ENCODE peak calls at places on chromosomes 2 and 18, in five cellular contexts. One of them, this sample, is unnamed.

GRCh38 chr2:97718051-97718882 is 4.9 kb downstream of the ZAP70 start:
- DNase-seq in MG63: no peak
- DNase-seq in H54: no peak
- DNase-seq in GM04503: no peak
- DNase-seq in choroid plexus epithelial cell: no peak
- DNase-seq in this sample: no peak

GRCh38 chr18:45449761-45450227 is 165.5 kb upstream of the SLC14A2 start:
- DNase-seq in H54: no peak
- DNase-seq in MG63: peak; percentile 43
- DNase-seq in GM04503: peak; percentile 3
- DNase-seq in choroid plexus epithelial cell: peak; percentile 45
- DNase-seq in this sample: no peak

GRCh38 chr2:236783417-236784020 is 213.9 kb downstream of the ACKR3 start:
- DNase-seq in MG63: no peak
- DNase-seq in GM04503: no peak
- DNase-seq in H54: no peak
- DNase-seq in choroid plexus epithelial cell: no peak
- DNase-seq in this sample: no peak

GRCh38 chr18:8890957-8891464 is 185.7 kb downstream of the MTCL1 start:
- DNase-seq in H54: peak; percentile 49
- DNase-seq in MG63: peak; percentile 71
- DNase-seq in GM04503: peak; percentile 94
- DNase-seq in choroid plexus epithelial cell: peak; percentile 85
- DNase-seq in this sample: peak; percentile 88

GRCh38 chr18:23969664-23970063 is 44.9 kb upstream of the TTC39C start:
- DNase-seq in GM04503: no peak
- DNase-seq in MG63: no peak
- DNase-seq in choroid plexus epithelial cell: no peak
- DNase-seq in H54: no peak
- DNase-seq in this sample: no peak

GRCh38 chr2:177242136-177242987 is 22.2 kb downstream of the NFE2L2 start:
- DNase-seq in MG63: no peak
- DNase-seq in GM04503: peak; percentile 91
- DNase-seq in choroid plexus epithelial cell: peak; percentile 97
- DNase-seq in H54: peak; percentile 49
- DNase-seq in this sample: peak; percentile 93

GRCh38 chr2:234135750-234136221 is 85.3 kb downstream of the SPP2 start:
- DNase-seq in H54: peak; percentile 60
- DNase-seq in GM04503: no peak
- DNase-seq in choroid plexus epithelial cell: peak; percentile 82
- DNase-seq in MG63: peak; percentile 55
- DNase-seq in this sample: peak; percentile 31

GRCh38 chr2:55419236-55419513 is 481 bp downstream of the CCDC88A start:
- DNase-seq in choroid plexus epithelial cell: no peak
- DNase-seq in GM04503: no peak
- DNase-seq in MG63: peak; percentile 45
- DNase-seq in H54: no peak
- DNase-seq in this sample: no peak

GRCh38 chr2:191023235-191023679 is 9.3 kb upstream of the STAT1 start:
- DNase-seq in H54: no peak
- DNase-seq in MG63: no peak
- DNase-seq in choroid plexus epithelial cell: no peak
- DNase-seq in GM04503: no peak
- DNase-seq in this sample: no peak

GRCh38 chr18:35619468-35619867 is 37.9 kb downstream of the GALNT1 start:
- DNase-seq in choroid plexus epithelial cell: no peak
- DNase-seq in MG63: peak; percentile 51
- DNase-seq in H54: no peak
- DNase-seq in GM04503: no peak
- DNase-seq in this sample: no peak

GRCh38 chr2:112342067-112342466 is 66.7 kb downstream of the ZC3H6 start:
- DNase-seq in choroid plexus epithelial cell: no peak
- DNase-seq in MG63: no peak
- DNase-seq in GM04503: no peak
- DNase-seq in H54: no peak
- DNase-seq in this sample: no peak

GRCh38 chr2:101380376-101380775 is 6.9 kb downstream of the CREG2 start:
- DNase-seq in MG63: peak; percentile 89
- DNase-seq in choroid plexus epithelial cell: peak; percentile 55
- DNase-seq in GM04503: peak; percentile 31
- DNase-seq in H54: peak; percentile 92
- DNase-seq in this sample: peak; percentile 14

GRCh38 chr18:45282101-45282812 is 333.0 kb upstream of the SLC14A2 start:
- DNase-seq in MG63: no peak
- DNase-seq in GM04503: no peak
- DNase-seq in choroid plexus epithelial cell: no peak
- DNase-seq in H54: no peak
- DNase-seq in this sample: no peak

GRCh38 chr18:59916746-59917145 is 16.9 kb downstream of the PMAIP1 start:
- DNase-seq in choroid plexus epithelial cell: no peak
- DNase-seq in GM04503: no peak
- DNase-seq in H54: no peak
- DNase-seq in MG63: no peak
- DNase-seq in this sample: no peak

GRCh38 chr2:234690569-234691225 is 193.8 kb upstream of the ARL4C start:
- DNase-seq in MG63: no peak
- DNase-seq in H54: no peak
- DNase-seq in GM04503: peak; percentile 45
- DNase-seq in choroid plexus epithelial cell: no peak
- DNase-seq in this sample: no peak